ENCODE peak calls at places on chromosomes 5 and 9, in six cellular contexts. O is fibroblast of pulmonary artery; R is cardiac fibroblast; Z is ovary; F is psoas muscle; U is CD8-positive, alpha-beta T cell. E is an unnamed sample.
A peak's percentile ranks its signal among the peaks of the same experiment; 100 is the strongest.

GRCh38 chr5:137616046-137616445 is 116.9 kb upstream of the SPOCK1 start:
- DNase-seq in F (no peak), O (no peak), U (no peak), Z (no peak), R (no peak), E (no peak)

GRCh38 chr9:130118841-130119520 is 53.2 kb upstream of the NCS1 start:
- DNase-seq in U (no peak), Z (no peak), O (no peak), F (no peak), R (peak; percentile 19), E (peak; percentile 74)

GRCh38 chr5:131999991-132000490 is 11.4 kb downstream of the ACSL6 start:
- DNase-seq in F (no peak), R (no peak), Z (no peak), U (no peak), O (no peak), E (no peak)

GRCh38 chr9:93431498-93432105 is 19.9 kb upstream of the FAM120A start:
- DNase-seq in Z (no peak), U (no peak), O (no peak), F (no peak), R (no peak), E (no peak)

GRCh38 chr9:115237383-115238087 is 119.6 kb upstream of the TNC start:
- DNase-seq in O (peak; percentile 40), F (peak; percentile 69), Z (no peak), U (no peak), R (peak; percentile 9), E (no peak)

GRCh38 chr5:65205016-65205415 is 276.7 kb downstream of the ADAMTS6 start:
- DNase-seq in F (no peak), R (peak; percentile 75), O (no peak), U (no peak), Z (no peak), E (peak; percentile 57)

GRCh38 chr9:14926941-14927624 is 16.9 kb upstream of the FREM1 start:
- DNase-seq in F (no peak), O (no peak), R (no peak), Z (no peak), U (no peak), E (no peak)

GRCh38 chr5:126594077-126594476 is 942 bp downstream of the ALDH7A1 start:
- DNase-seq in Z (no peak), U (no peak), R (peak; percentile 24), F (no peak), O (peak; percentile 24), E (peak; percentile 20)

GRCh38 chr5:2124434-2124833 is 241.7 kb upstream of the IRX4 start:
- DNase-seq in U (no peak), Z (no peak), R (no peak), F (no peak), O (no peak), E (no peak)

GRCh38 chr9:121771851-121772599 is 120.6 kb downstream of the DAB2IP start:
- DNase-seq in F (peak; percentile 14), R (no peak), U (no peak), Z (peak; percentile 17), O (peak; percentile 8), E (no peak)

GRCh38 chr5:74199436-74200210 is 440.9 kb downstream of the ENC1 start:
- DNase-seq in Z (no peak), F (no peak), R (no peak), O (no peak), U (no peak), E (no peak)

GRCh38 chr9:116218399-116218798 is 64.8 kb downstream of the PAPPA start:
- DNase-seq in F (no peak), Z (no peak), O (no peak), R (no peak), U (no peak), E (no peak)

GRCh38 chr5:128826290-128826689 is 139.0 kb upstream of the SLC27A6 start:
- DNase-seq in U (no peak), O (peak; percentile 17), R (peak; percentile 14), F (no peak), Z (no peak), E (no peak)

GRCh38 chr5:79357401-79357800 is 121.5 kb downstream of the JMY start:
- DNase-seq in U (no peak), O (peak; percentile 22), F (no peak), Z (no peak), R (peak; percentile 12), E (no peak)

GRCh38 chr9:3435732-3436131 is 90.1 kb downstream of the RFX3 start:
- DNase-seq in F (no peak), Z (no peak), U (no peak), O (no peak), R (no peak), E (no peak)

GRCh38 chr9:38026021-38026809 is 42.8 kb downstream of the SHB start:
- DNase-seq in Z (peak; percentile 38), O (peak; percentile 93), R (peak; percentile 97), U (no peak), F (peak; percentile 40), E (peak; percentile 96)

GRCh38 chr5:36200513-36200912 is 41.2 kb downstream of the NADK2 start:
- DNase-seq in F (no peak), O (peak; percentile 63), R (peak; percentile 92), U (no peak), Z (no peak), E (no peak)

GRCh38 chr9:122217640-122218039 is 11.1 kb downstream of the LHX6 start:
- DNase-seq in U (no peak), R (no peak), Z (no peak), O (no peak), F (no peak), E (no peak)

GRCh38 chr9:95852059-95853032 is 23.1 kb upstream of the ERCC6L2 start:
- DNase-seq in R (peak; percentile 74), F (no peak), U (no peak), O (peak; percentile 44), Z (no peak), E (peak; percentile 52)

GRCh38 chr9:132447346-132447745 is 37.3 kb downstream of the CFAP77 start:
- DNase-seq in F (no peak), R (no peak), Z (no peak), U (no peak), O (no peak), E (no peak)

GRCh38 chr5:79853676-79854418 is 137.2 kb downstream of the MTX3 start:
- DNase-seq in O (no peak), Z (no peak), U (no peak), F (no peak), R (no peak), E (no peak)

GRCh38 chr5:64811050-64811640 is 42.4 kb downstream of the CWC27 start:
- DNase-seq in R (peak; percentile 90), Z (no peak), O (peak; percentile 86), U (no peak), F (no peak), E (peak; percentile 71)

GRCh38 chr9:133494636-133495326 is 15.9 kb upstream of the SLC2A6 start:
- DNase-seq in U (no peak), F (no peak), O (no peak), Z (peak; percentile 26), R (no peak), E (no peak)

GRCh38 chr5:40834391-40834848 is 602 bp downstream of the RPL37 start:
- DNase-seq in O (peak; percentile 45), R (peak; percentile 47), F (no peak), U (peak; percentile 35), Z (no peak), E (peak; percentile 35)

GRCh38 chr9:15191358-15191757 is 115.7 kb downstream of the TTC39B start:
- DNase-seq in U (no peak), F (no peak), Z (no peak), R (no peak), O (no peak), E (no peak)

GRCh38 chr5:136811086-136811485 is 445.7 kb upstream of the TRPC7 start:
- DNase-seq in F (no peak), U (no peak), Z (no peak), R (peak; percentile 7), O (peak; percentile 14), E (no peak)

GRCh38 chr5:100313657-100314056 is 221.5 kb upstream of the FAM174A start:
- DNase-seq in O (no peak), U (no peak), Z (no peak), F (no peak), R (no peak), E (no peak)

GRCh38 chr5:100306000-100306399 is 229.2 kb upstream of the FAM174A start:
- DNase-seq in R (no peak), F (no peak), U (no peak), O (no peak), Z (no peak), E (no peak)

GRCh38 chr5:100311811-100312210 is 223.4 kb upstream of the FAM174A start:
- DNase-seq in Z (no peak), F (no peak), R (no peak), U (no peak), O (no peak), E (peak; percentile 48)
- TF ChIP-seq CTCF in Z (no peak), F (no peak), R (no peak), U (no peak), O (no peak), E (peak; percentile 23)

GRCh38 chr5:54884195-54884536 is 101.2 kb downstream of the ESM1 start:
- DNase-seq in R (no peak), Z (peak; percentile 19), U (no peak), F (no peak), O (no peak), E (no peak)
- H3K4me3 ChIP-seq in R (peak overlapping the region; percentile 14), Z (peak overlapping the region; percentile 45), U (peak overlapping the region; percentile 29), F (peak overlapping the region; percentile 79), O (peak overlapping the region; percentile 55), E (peak overlapping the region; percentile 10)

DNA sequence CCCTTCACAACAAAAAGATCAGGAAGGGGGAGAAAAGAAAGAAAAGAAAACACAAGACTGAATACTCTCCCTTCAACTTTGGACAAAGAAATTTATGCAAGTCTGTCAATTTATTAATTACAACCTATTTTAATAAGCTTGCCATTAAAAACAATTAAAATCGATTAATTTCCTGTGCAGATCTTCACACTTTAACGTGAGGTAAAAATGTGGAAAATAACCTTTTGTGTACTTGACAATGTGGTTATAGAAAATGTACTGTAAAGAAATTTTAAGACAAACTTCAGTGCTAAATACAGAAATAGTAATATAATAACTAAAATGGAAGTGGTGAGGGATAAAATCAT is 2.7 kb upstream of the MLLT3 start:
- DNase-seq in Z (no peak), R (no peak), U (no peak), F (no peak), O (no peak), E (no peak)
- TF ChIP-seq CTCF in Z (no peak), R (no peak), U (peak; percentile 42), F (no peak), O (no peak), E (no peak)

GRCh38 chr5:173228639-173229380 is 6.2 kb downstream of the NKX2-5 start:
- DNase-seq in Z (no peak), F (no peak), R (no peak), O (no peak), U (no peak), E (no peak)
- H3K4me3 ChIP-seq in Z (no peak overlapping the region), F (peak overlapping the region; percentile 22), R (peak overlapping the region; percentile 11), O (no peak overlapping the region), U (no peak overlapping the region), E (no peak overlapping the region)

GRCh38 chr9:5455181-5455580 is 4.8 kb downstream of the CD274 start:
- DNase-seq in U (no peak), R (peak; percentile 80), O (peak; percentile 53), Z (no peak), F (no peak), E (peak; percentile 58)
- TF ChIP-seq CTCF in U (no peak), R (no peak), O (no peak), Z (no peak), F (no peak), E (no peak)

GRCh38 chr9:81682797-81683196 is 6.5 kb downstream of the TLE1 start:
- DNase-seq in O (peak; percentile 58), U (no peak), F (no peak), Z (no peak), R (peak; percentile 24), E (peak; percentile 62)
- H3K4me3 ChIP-seq in O (no peak overlapping the region), U (no peak overlapping the region), F (peak overlapping the region; percentile 38), Z (no peak overlapping the region), R (no peak overlapping the region), E (no peak overlapping the region)

GRCh38 chr5:9784231-9784630 is 154.1 kb upstream of the TAS2R1 start:
- DNase-seq in Z (no peak), R (no peak), F (no peak), U (no peak), O (no peak), E (no peak)
- TF ChIP-seq CTCF in Z (no peak), R (no peak), F (no peak), U (no peak), O (no peak), E (no peak)